ENCODE peak calls at places on chromosomes 12 and 14, in ten cellular contexts. G is IMR-90; I is CD8-positive, alpha-beta memory T cell; R is fibroblast of lung; Q is hepatocyte; C is testis; V is neural progenitor cell; X is left ventricle myocardium inferior; K is H1; L is GM23338. T is an unnamed sample.

GRCh38 chr14:20606190-20606901 is 15.2 kb upstream of the RNASE12 start:
- DNase-seq in G (peak; percentile 34), I (no peak), R (peak; percentile 15), Q (peak; percentile 83), C (peak; percentile 72), V (peak; percentile 78), X (no peak), K (no peak), L (peak; percentile 89), T (peak; percentile 94)

GRCh38 chr12:85975716-85976115 is 101.6 kb downstream of the NTS start:
- DNase-seq in G (no peak), I (no peak), R (no peak), Q (no peak), C (no peak), V (no peak), X (no peak), K (no peak), L (no peak), T (no peak)

GRCh38 chr12:113054948-113055486 is 1.5 kb upstream of the DTX1 start:
- DNase-seq in G (no peak), I (no peak), R (no peak), Q (no peak), C (no peak), V (no peak), X (no peak), K (no peak), L (no peak), T (no peak)

GRCh38 chr12:114240288-114240687 is 165.7 kb downstream of the TBX5 start:
- DNase-seq in G (no peak), I (no peak), R (no peak), Q (no peak), C (no peak), V (no peak), X (no peak), K (no peak), L (no peak), T (no peak)

GRCh38 chr14:96249016-96249415 is 7.0 kb upstream of the BDKRB1 start:
- DNase-seq in G (peak; percentile 93), I (no peak), R (peak; percentile 90), Q (peak; percentile 59), C (no peak), V (no peak), X (no peak), K (no peak), L (no peak), T (no peak)

GRCh38 chr14:52918486-52918885 is 32.4 kb downstream of the FERMT2 start:
- DNase-seq in G (peak; percentile 81), I (peak; percentile 49), R (peak; percentile 49), Q (no peak), C (no peak), V (no peak), X (no peak), K (no peak), L (no peak), T (peak; percentile 57)

GRCh38 chr14:59244581-59244980 is 56.1 kb downstream of the DAAM1 start:
- DNase-seq in G (no peak), I (no peak), R (no peak), Q (peak; percentile 26), C (no peak), V (no peak), X (no peak), K (no peak), L (no peak), T (no peak)

GRCh38 chr12:46459881-46460545 is 87.4 kb upstream of the SLC38A2 start:
- DNase-seq in G (no peak), I (no peak), R (no peak), Q (no peak), C (no peak), V (no peak), X (peak; percentile 15), K (no peak), L (no peak), T (no peak)

GRCh38 chr14:102079700-102079979 is 7.2 kb downstream of the HSP90AA1 start:
- DNase-seq in G (no peak), I (no peak), R (no peak), Q (no peak), C (no peak), V (no peak), X (no peak), K (no peak), L (no peak), T (no peak)

GRCh38 chr14:105300542-105301102 is at the start of gene BRF1:
- DNase-seq in G (peak; percentile 86), I (peak; percentile 97), R (peak; percentile 91), Q (peak; percentile 98), C (peak; percentile 93), V (peak; percentile 99), X (peak; percentile 95), K (peak; percentile 78), L (peak; percentile 95), T (peak; percentile 93)

GRCh38 chr14:32711103-32711680 is 227.5 kb upstream of the NPAS3 start:
- DNase-seq in G (peak; percentile 14), I (no peak), R (peak; percentile 64), Q (peak; percentile 56), C (peak; percentile 61), V (peak; percentile 76), X (no peak), K (no peak), L (peak; percentile 78), T (peak; percentile 36)

GRCh38 chr12:21296348-21296747 is 38.4 kb downstream of the SLCO1A2 start:
- DNase-seq in G (no peak), I (no peak), R (no peak), Q (no peak), C (no peak), V (no peak), X (no peak), K (no peak), L (no peak), T (no peak)

GRCh38 chr14:67859169-67859749 is 39.7 kb downstream of the RAD51B start:
- DNase-seq in G (peak; percentile 12), I (no peak), R (no peak), Q (no peak), C (no peak), V (no peak), X (no peak), K (no peak), L (no peak), T (no peak)

GRCh38 chr14:47154276-47154797 is 502.8 kb upstream of the RPL10L start:
- DNase-seq in G (no peak), I (no peak), R (no peak), Q (no peak), C (no peak), V (no peak), X (no peak), K (no peak), L (no peak), T (no peak)

GRCh38 chr14:64748995-64749714 is 44.9 kb downstream of the PLEKHG3 start:
- DNase-seq in G (no peak), I (no peak), R (no peak), Q (no peak), C (no peak), V (no peak), X (no peak), K (no peak), L (no peak), T (no peak)

GRCh38 chr14:64541261-64541970 is 875 bp downstream of the HSPA2 start:
- DNase-seq in G (no peak), I (no peak), R (peak; percentile 4), Q (no peak), C (peak; percentile 29), V (no peak), X (peak; percentile 23), K (no peak), L (peak; percentile 66), T (no peak)

GRCh38 chr12:127809236-127809635 is 457.7 kb upstream of the TMEM132C start:
- DNase-seq in G (no peak), I (no peak), R (no peak), Q (peak; percentile 58), C (no peak), V (no peak), X (no peak), K (no peak), L (no peak), T (no peak)

GRCh38 chr12:25591132-25591531 is 38.0 kb upstream of the LMNTD1 start:
- DNase-seq in G (no peak), I (no peak), R (peak; percentile 5), Q (no peak), C (no peak), V (peak; percentile 23), X (no peak), K (peak; percentile 1), L (peak; percentile 15), T (no peak)

GRCh38 chr12:109277899-109278762 is 31.0 kb downstream of the FOXN4 start:
- DNase-seq in G (peak; percentile 12), I (no peak), R (peak; percentile 41), Q (peak; percentile 62), C (peak; percentile 76), V (peak; percentile 27), X (no peak), K (no peak), L (no peak), T (no peak)

GRCh38 chr12:48177985-48178384 is 5.5 kb upstream of the CCDC184 start:
- DNase-seq in G (no peak), I (no peak), R (no peak), Q (no peak), C (no peak), V (no peak), X (no peak), K (no peak), L (no peak), T (no peak)
- H3K27me3 ChIP-seq in G (peaks cover 44% of the 10 kb centered on the region), I (no peaks in the 10 kb centered on the region), R (peaks cover 41% of the 10 kb centered on the region), Q (peaks cover 28% of the 10 kb centered on the region), C (no peaks in the 10 kb centered on the region), V (peaks cover 35% of the 10 kb centered on the region), X (peaks cover 73% of the 10 kb centered on the region), K (peaks cover 2% of the 10 kb centered on the region), L (peaks cover 32% of the 10 kb centered on the region), T (peaks cover 3% of the 10 kb centered on the region)

GRCh38 chr12:42691991-42692557 is 102.5 kb upstream of the PRICKLE1 start:
- DNase-seq in G (no peak), I (no peak), R (no peak), Q (no peak), C (peak; percentile 38), V (no peak), X (no peak), K (no peak), L (peak; percentile 2), T (peak; percentile 19)
- H3K4me3 ChIP-seq in G (no peak overlapping the region), I (no peak overlapping the region), R (peak overlapping the region; percentile 48), Q (no peak overlapping the region), C (peak overlapping the region; percentile 35), V (no peak overlapping the region), X (peak overlapping the region; percentile 53), K (no peak overlapping the region), L (no peak overlapping the region), T (no peak overlapping the region)

DNA sequence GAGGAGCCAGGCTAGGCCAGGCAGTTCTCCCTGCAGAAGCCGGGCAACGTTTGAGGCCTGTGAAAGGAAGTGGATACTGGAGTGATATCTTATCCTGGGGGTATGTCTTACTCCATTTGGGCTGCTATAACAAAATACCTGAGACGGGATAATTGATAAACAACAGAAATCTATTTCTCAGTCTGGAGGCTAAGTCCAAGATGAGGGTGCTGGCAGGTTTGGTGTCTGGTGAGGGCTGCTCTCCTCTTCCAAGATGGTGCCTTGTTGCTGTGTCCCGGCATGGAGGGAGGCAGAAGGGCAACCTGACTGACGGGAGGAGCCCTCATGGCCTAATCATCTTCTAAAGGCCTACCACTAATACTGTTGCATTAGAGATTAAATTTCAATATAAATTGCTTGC is 15.7 kb upstream of the GALNT6 start:
- DNase-seq in G (no peak), I (no peak), R (no peak), Q (no peak), C (no peak), V (no peak), X (no peak), K (no peak), L (no peak), T (no peak)
- H3K27ac ChIP-seq in G (no peak overlapping the region), I (no peak overlapping the region), R (no peak overlapping the region), Q (no peak overlapping the region), C (no peak overlapping the region), V (no peak overlapping the region), X (no peak overlapping the region), K (no peak overlapping the region), L (no peak overlapping the region), T (peak overlapping the region; percentile 83)

GRCh38 chr12:54006700-54007220 is 2.0 kb upstream of the HOXC8 start:
- DNase-seq in G (no peak), I (no peak), R (no peak), Q (peak; percentile 66), C (no peak), V (no peak), X (no peak), K (no peak), L (no peak), T (no peak)
- H3K27me3 ChIP-seq in G (peaks cover 90% of the 10 kb centered on the region), I (peaks cover 83% of the 10 kb centered on the region), R (peaks cover 76% of the 10 kb centered on the region), Q (peaks cover 93% of the 10 kb centered on the region), C (no peaks in the 10 kb centered on the region), V (peaks cover 100% of the 10 kb centered on the region), X (peaks cover 98% of the 10 kb centered on the region), K (peaks cover 97% of the 10 kb centered on the region), L (peaks cover 100% of the 10 kb centered on the region), T (peaks cover 6% of the 10 kb centered on the region)